ENCODE peak calls at places on chromosomes 4 and X, in four cellular contexts. C is effector memory CD8-positive, alpha-beta T cell; G is mesothelial cell of epicardium; J is Ammon's horn. V is an unnamed sample.

GRCh38 chrX:107562482-107562881 is 65.8 kb upstream of the PRPS1 start:
- DNase-seq in G (no peak), J (no peak), C (no peak), V (no peak)

GRCh38 chr4:120198411-120198810 is 131.8 kb upstream of the MAD2L1 start:
- DNase-seq in G (no peak), C (no peak), J (no peak), V (no peak)

GRCh38 chrX:53479295-53479694 is 45.1 kb upstream of the HSD17B10 start:
- DNase-seq in C (no peak), J (no peak), G (no peak), V (no peak)

GRCh38 chr4:174996079-174996478 is 77.9 kb downstream of the ADAM29 start:
- DNase-seq in G (no peak), J (no peak), C (no peak), V (no peak)

GRCh38 chrX:109049416-109049815 is 313.1 kb upstream of the IRS4 start:
- DNase-seq in C (no peak), J (no peak), G (no peak), V (no peak)

GRCh38 chrX:41518127-41518840 is 71.1 kb downstream of the NYX start:
- DNase-seq in C (no peak), G (no peak), J (no peak), V (no peak)

GRCh38 chr4:146370841-146371240 is 150.9 kb downstream of the SLC10A7 start:
- DNase-seq in C (no peak), J (no peak), G (no peak), V (no peak)

GRCh38 chr4:54539500-54540029 is 118.2 kb upstream of the KIT start:
- DNase-seq in G (peak; percentile 56), C (no peak), J (peak; percentile 56), V (peak; percentile 91)

GRCh38 chr4:147511005-147511660 is 30.2 kb downstream of the EDNRA start:
- DNase-seq in G (no peak), C (no peak), J (no peak), V (no peak)

GRCh38 chr4:36815536-36815935 is 429.0 kb upstream of the NWD2 start:
- DNase-seq in G (no peak), J (no peak), C (no peak), V (no peak)

GRCh38 chrX:33001107-33001506 is 210.2 kb downstream of the DMD start:
- DNase-seq in G (no peak), J (peak; percentile 1), C (no peak), V (no peak)

GRCh38 chr4:54547299-54548097 is 110.3 kb upstream of the KIT start:
- DNase-seq in G (no peak), C (no peak), J (no peak), V (no peak)

GRCh38 chr4:48939785-48940184 is 33.2 kb upstream of the OCIAD2 start:
- DNase-seq in G (no peak), C (no peak), J (no peak), V (no peak)

GRCh38 chr4:48778431-48779094 is 1.5 kb downstream of the FRYL start:
- DNase-seq in C (no peak), J (no peak), G (no peak), V (no peak)

GRCh38 chr4:126955292-126956191 is 677.2 kb upstream of the INTU start:
- DNase-seq in C (no peak), J (no peak), G (no peak), V (peak; percentile 47)

GRCh38 chr4:146134761-146135160 is 40.8 kb upstream of the LSM6 start:
- DNase-seq in J (peak; percentile 27), C (no peak), G (no peak), V (no peak)

GRCh38 chrX:17372052-17372451 is 2.9 kb upstream of the NHS start:
- DNase-seq in C (no peak), G (no peak), J (no peak), V (no peak)

GRCh38 chrX:84339507-84340364 is 151.7 kb upstream of the RPS6KA6 start:
- DNase-seq in G (no peak), J (no peak), C (no peak), V (no peak)

GRCh38 chrX:9285342-9285771 is 179.5 kb upstream of the TBL1X start:
- DNase-seq in J (no peak), G (no peak), C (no peak), V (no peak)

GRCh38 chr4:15400911-15401671 is 26.7 kb upstream of the C1QTNF7 start:
- DNase-seq in C (peak; percentile 7), G (peak; percentile 43), J (peak; percentile 73), V (no peak)

GRCh38 chr4:109947918-109948317 is 35.2 kb downstream of the EGF start:
- DNase-seq in C (no peak), J (no peak), G (no peak), V (no peak)

GRCh38 chr4:123116412-123116811 is 194.0 kb upstream of the NUDT6 start:
- DNase-seq in C (no peak), J (no peak), G (no peak), V (no peak)

GRCh38 chr4:48490680-48491513 is 845 bp downstream of the ZAR1 start:
- DNase-seq in C (no peak), J (no peak), G (no peak), V (no peak)

GRCh38 chrX:149825424-149825823 is 43.7 kb downstream of the MAGEA9 start:
- DNase-seq in C (peak; percentile 30), J (no peak), G (no peak), V (no peak)

GRCh38 chrX:151870603-151871002 is 42.1 kb upstream of the MAGEA4 start:
- DNase-seq in J (no peak), C (no peak), G (no peak), V (no peak)

GRCh38 chr4:177339794-177340374 is 30.2 kb downstream of the NEIL3 start:
- DNase-seq in G (no peak), J (peak; percentile 19), C (no peak), V (no peak)

GRCh38 chr4:99029018-99029735 is 33.7 kb downstream of the METAP1 start:
- DNase-seq in G (no peak), C (no peak), J (no peak), V (no peak)

GRCh38 chr4:171334549-171334948 is 478.7 kb upstream of the GALNTL6 start:
- DNase-seq in J (no peak), C (no peak), G (no peak), V (no peak)

GRCh38 chrX:13026877-13027652 is 17.4 kb downstream of the FAM9C start:
- DNase-seq in C (no peak), G (no peak), J (no peak), V (no peak)

GRCh38 chr4:188110036-188110435 is 633 bp upstream of the TRIML2 start:
- DNase-seq in G (no peak), J (no peak), C (no peak), V (no peak)

GRCh38 chr4:110586137-110586850 is 36.6 kb downstream of the PITX2 start:
- DNase-seq in C (no peak), G (no peak), J (peak; percentile 9), V (no peak)

V was measured in upper lobe of left lung.